ENCODE peak calls at places on chromosomes 16 and 17, in five cellular contexts. Q, I, G, T and F are unnamed samples.
A peak's percentile ranks its signal among the peaks of the same experiment; 100 is the strongest.

GRCh38 chr17:62804822-62805221 is 3.3 kb downstream of the MARCHF10 start:
- DNase-seq in T (no peak), Q (no peak), I (no peak), G (no peak), F (no peak)

GRCh38 chr17:47225436-47225858 is 16.3 kb downstream of the MYL4 start:
- DNase-seq in I (no peak), T (no peak), Q (no peak), G (peak; percentile 33), F (peak; percentile 82)

GRCh38 chr16:50591800-50592771 is 43.9 kb downstream of the NKD1 start:
- DNase-seq in G (peak; percentile 82), Q (peak; percentile 83), T (no peak), I (peak; percentile 79), F (peak; percentile 37)

GRCh38 chr17:38617074-38617860 is 11.5 kb upstream of the SRCIN1 start:
- DNase-seq in I (peak; percentile 43), Q (no peak), T (no peak), G (no peak), F (no peak)

GRCh38 chr16:58299757-58300349 is 5.0 kb upstream of the PRSS54 start:
- DNase-seq in T (peak; percentile 30), I (no peak), G (no peak), Q (no peak), F (peak; percentile 32)

GRCh38 chr17:74922694-74923537 is at the start of gene USH1G:
- DNase-seq in Q (peak; percentile 64), G (no peak), T (peak; percentile 88), I (no peak), F (no peak)

GRCh38 chr16:9869776-9870175 is 312.5 kb downstream of the GRIN2A start:
- DNase-seq in T (no peak), I (no peak), G (no peak), Q (no peak), F (no peak)

GRCh38 chr17:60631119-60631518 is 31.1 kb downstream of the PPM1D start:
- DNase-seq in G (no peak), I (no peak), T (no peak), Q (no peak), F (no peak)

GRCh38 chr16:72938426-72939164 is 109.3 kb downstream of the ZFHX3 start:
- DNase-seq in G (peak; percentile 81), Q (peak; percentile 88), I (peak; percentile 73), T (no peak), F (peak; percentile 46)
- H3K4me3 ChIP-seq in G (no peak overlapping the region), Q (peak overlapping the region; percentile 3), I (no peak overlapping the region), T (no peak overlapping the region), F (no peak overlapping the region)

GRCh38 chr16:62064173-62064572 is 27.9 kb upstream of the CDH8 start:
- DNase-seq in I (no peak), T (no peak), G (no peak), Q (no peak), F (no peak)

GRCh38 chr16:62058412-62058811 is 22.2 kb upstream of the CDH8 start:
- DNase-seq in T (no peak), Q (no peak), G (no peak), I (no peak), F (no peak)
- TF ChIP-seq POLR2A in T (no peak), Q (no peak), G (no peak), I (no peak), F (no peak)

GRCh38 chr16:3292604-3293003 is 9.3 kb downstream of the ZNF263 start:
- DNase-seq in Q (no peak), T (no peak), G (no peak), I (no peak), F (no peak)

GRCh38 chr16:3289998-3290673 is 6.8 kb downstream of the ZNF263 start:
- DNase-seq in G (no peak), I (no peak), T (no peak), Q (no peak), F (no peak)

GRCh38 chr16:3295209-3295608 is 10.0 kb downstream of the TIGD7 start:
- DNase-seq in Q (no peak), T (no peak), I (no peak), G (no peak), F (no peak)

DNA sequence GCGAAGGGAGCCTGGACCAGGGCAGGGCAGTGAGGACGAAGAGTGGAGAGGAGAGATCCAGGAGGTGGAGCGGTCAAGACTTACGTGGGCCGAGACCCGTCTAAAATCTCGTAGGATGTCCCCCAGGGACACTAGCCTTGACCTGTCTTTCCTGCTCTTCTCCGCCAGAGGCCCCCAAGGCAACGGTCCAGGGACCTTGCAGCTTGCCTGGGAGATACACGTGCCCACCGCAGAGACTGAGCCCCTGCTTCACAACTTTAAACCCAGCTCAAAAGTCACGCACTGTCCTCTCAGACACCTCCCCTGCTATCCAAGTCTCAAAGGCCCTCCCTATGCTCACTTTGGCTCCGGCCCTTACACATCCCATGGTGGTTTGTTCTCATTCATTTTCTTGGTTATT is 9.4 kb downstream of the TIGD7 start:
- DNase-seq in T (no peak), G (no peak), Q (no peak), I (no peak), F (no peak)
- H3K9me3 ChIP-seq in T (peaks cover 17% of the 10 kb centered on the region), G (no peaks in the 10 kb centered on the region), Q (peaks cover 52% of the 10 kb centered on the region), I (peaks cover 100% of the 10 kb centered on the region), F (peaks cover 66% of the 10 kb centered on the region)

GRCh38 chr16:4347765-4348509 is 3.2 kb downstream of the PAM16 start:
- DNase-seq in I (no peak), Q (no peak), G (no peak), T (peak; percentile 72), F (peak; percentile 51)
- H3K4me3 ChIP-seq in I (no peak overlapping the region), Q (no peak overlapping the region), G (no peak overlapping the region), T (no peak overlapping the region), F (no peak overlapping the region)

GRCh38 chr16:4315185-4316102 is at the start of gene GLIS2:
- DNase-seq in Q (peak; percentile 86), I (peak; percentile 85), T (peak; percentile 91), G (peak; percentile 51), F (peak; percentile 73)
- TF ChIP-seq POLR2A in Q (peak; percentile 58), I (no peak), T (peak; percentile 31), G (peak; percentile 63), F (no peak)

DNA sequence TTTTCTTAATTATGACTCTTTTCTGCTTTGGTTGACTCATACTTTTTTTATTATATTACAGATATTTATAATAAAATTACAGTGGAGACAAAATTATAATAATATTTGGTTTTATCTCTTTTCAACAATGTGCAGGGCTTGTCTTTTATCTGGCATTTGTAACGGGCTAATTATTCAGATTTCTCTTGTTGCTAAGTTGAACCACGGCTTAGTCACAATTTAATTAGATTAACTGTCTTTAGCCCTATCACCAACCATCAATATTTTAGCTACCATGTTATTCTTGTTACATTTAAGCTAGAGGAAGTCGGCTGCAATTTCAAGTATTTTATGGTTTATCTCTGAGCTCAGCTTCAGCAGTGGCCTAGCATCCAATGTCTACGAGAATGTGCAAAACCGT is 798.9 kb upstream of the CA10 start:
- DNase-seq in G (no peak), I (no peak), Q (no peak), T (no peak), F (no peak)
- H3K9me3 ChIP-seq in G (no peaks in the 10 kb centered on the region), I (no peaks in the 10 kb centered on the region), Q (no peaks in the 10 kb centered on the region), T (no peaks in the 10 kb centered on the region), F (no peaks in the 10 kb centered on the region)

GRCh38 chr16:2857451-2858244 is at the start of gene PRSS22:
- DNase-seq in G (peak; percentile 74), T (peak; percentile 9), Q (no peak), I (peak; percentile 64), F (peak; percentile 87)

GRCh38 chr16:2855536-2855935 is 2.4 kb downstream of the PRSS22 start:
- DNase-seq in T (peak; percentile 3), I (peak; percentile 36), G (no peak), Q (no peak), F (no peak)

GRCh38 chr16:2856061-2856670 is 1.8 kb downstream of the PRSS22 start:
- DNase-seq in I (peak; percentile 56), T (peak; percentile 80), G (no peak), Q (no peak), F (peak; percentile 72)

GRCh38 chr16:2858245-2859025 is 465 bp upstream of the PRSS22 start:
- DNase-seq in I (no peak), Q (no peak), T (peak; percentile 7), G (peak; percentile 83), F (peak; percentile 91)

DNA sequence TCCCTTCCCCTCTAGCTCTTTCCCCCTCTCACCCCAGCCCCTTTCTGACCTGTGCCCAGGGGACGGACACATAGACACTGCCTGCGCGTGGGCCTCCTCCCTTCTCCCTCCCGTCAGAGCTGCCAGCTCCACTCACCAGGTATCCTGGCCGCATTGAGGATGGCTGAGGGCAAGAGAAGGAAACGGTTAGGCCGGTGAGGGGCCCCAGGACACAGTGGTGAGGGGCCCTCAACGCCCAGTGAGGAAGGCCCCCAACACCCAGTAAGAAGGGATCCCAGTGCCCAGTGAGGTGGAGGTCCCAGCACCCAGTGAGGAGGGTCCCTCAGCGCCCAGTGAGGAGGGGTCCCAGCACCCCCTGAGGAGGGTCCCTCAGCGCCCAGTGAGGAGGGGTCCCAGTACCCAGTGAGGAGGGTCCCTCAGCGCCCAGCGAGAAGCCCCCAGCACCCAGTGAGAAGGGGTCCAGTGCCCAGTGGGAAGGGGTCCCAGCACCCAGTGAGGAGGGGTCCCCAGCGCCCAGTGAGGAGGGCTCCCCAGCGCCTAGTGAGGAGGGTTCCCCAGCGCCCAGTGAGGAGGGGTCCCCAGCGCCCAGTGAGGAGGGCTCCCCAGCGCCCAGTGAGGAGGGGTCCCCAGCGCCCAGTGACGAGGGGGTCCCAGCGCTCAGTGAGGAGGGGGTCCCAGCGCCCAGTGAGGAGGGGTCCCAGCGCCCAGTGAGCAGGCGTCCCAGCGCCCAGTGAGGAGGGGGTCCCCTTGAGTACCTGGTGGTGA is 1.1 kb downstream of the PRSS22 start:
- DNase-seq in G (no peak), I (peak; percentile 57), T (no peak), Q (no peak), F (no peak)
- H3K4me3 ChIP-seq in G (peak overlapping the region; percentile 42), I (no peak overlapping the region), T (no peak overlapping the region), Q (peak overlapping the region; percentile 26), F (peak overlapping the region; percentile 35)